ENCODE peak calls at places on chromosomes 2 and 18, in nine cellular contexts. O is NT2/D1; X is iris pigment epithelial cell; M is activated gamma-delta T cell treated with anti-CD3 and anti-CD28 coated beads, Interleukin-2, amount 50 U/mL, for 16 hours; B is fibroblast of villous mesenchyme; E is EL; J is cardiac septum; S is AG04449; C is C1 segment of cervical spinal cord. R is an unnamed sample.

GRCh38 chr2:46041434-46041833 is 255.8 kb upstream of the EPAS1 start:
- DNase-seq in O (no peak), X (peak; percentile 16), M (no peak), B (peak; percentile 64), E (no peak), J (no peak), S (no peak), C (no peak), R (no peak)

GRCh38 chr2:119279666-119280065 is 56.0 kb downstream of the STEAP3 start:
- DNase-seq in O (no peak), X (no peak), M (no peak), B (no peak), E (no peak), J (no peak), S (no peak), C (no peak), R (no peak)

GRCh38 chr2:70942900-70943871 is 7.5 kb downstream of the ATP6V1B1 start:
- DNase-seq in O (no peak), X (no peak), M (no peak), B (peak; percentile 36), E (no peak), J (peak; percentile 53), S (no peak), C (no peak), R (no peak)

GRCh38 chr2:230715201-230715600 is 2.6 kb downstream of the CAB39 start:
- DNase-seq in O (no peak), X (peak; percentile 50), M (no peak), B (peak; percentile 36), E (no peak), J (no peak), S (no peak), C (no peak), R (no peak)

GRCh38 chr2:127165539-127165935 is 54.6 kb downstream of the CYP27C1 start:
- DNase-seq in O (no peak), X (no peak), M (no peak), B (no peak), E (no peak), J (peak; percentile 54), S (no peak), C (no peak), R (no peak)

GRCh38 chr2:18376936-18377335 is 183.5 kb downstream of the RDH14 start:
- DNase-seq in O (no peak), X (no peak), M (no peak), B (no peak), E (no peak), J (no peak), S (no peak), C (no peak), R (no peak)

GRCh38 chr2:221911890-221912289 is 339.8 kb upstream of the EPHA4 start:
- DNase-seq in O (peak; percentile 39), X (no peak), M (no peak), B (no peak), E (no peak), J (no peak), S (no peak), C (no peak), R (no peak)

GRCh38 chr2:129934044-129934822 is 45.2 kb upstream of the RAB6C start:
- DNase-seq in O (no peak), X (no peak), M (no peak), B (no peak), E (peak; percentile 13), J (no peak), S (no peak), C (no peak), R (no peak)

GRCh38 chr2:53018830-53019425 is 748.7 kb upstream of the CHAC2 start:
- DNase-seq in O (no peak), X (peak; percentile 14), M (no peak), B (no peak), E (peak; percentile 31), J (no peak), S (no peak), C (no peak), R (no peak)

GRCh38 chr18:48928787-48929186 is 22.0 kb downstream of the SMAD7 start:
- DNase-seq in O (no peak), X (peak; percentile 65), M (peak; percentile 54), B (peak; percentile 65), E (no peak), J (peak; percentile 87), S (no peak), C (peak; percentile 72), R (peak; percentile 72)

GRCh38 chr18:59909289-59910036 is 9.7 kb downstream of the PMAIP1 start:
- DNase-seq in O (no peak), X (peak; percentile 84), M (no peak), B (peak; percentile 55), E (no peak), J (no peak), S (no peak), C (no peak), R (no peak)

GRCh38 chr18:12278765-12279682 is 24.9 kb downstream of the CIDEA start:
- DNase-seq in O (peak; percentile 61), X (peak; percentile 93), M (no peak), B (peak; percentile 96), E (peak; percentile 99), J (peak; percentile 94), S (peak; percentile 91), C (peak; percentile 56), R (no peak)

GRCh38 chr2:96907405-96908041 is 37.6 kb upstream of the SEMA4C start:
- DNase-seq in O (peak; percentile 44), X (no peak), M (no peak), B (peak; percentile 56), E (no peak), J (peak; percentile 90), S (no peak), C (peak; percentile 86), R (no peak)

GRCh38 chr2:111157071-111157661 is 36.5 kb downstream of the BCL2L11 start:
- DNase-seq in O (no peak), X (no peak), M (no peak), B (no peak), E (no peak), J (no peak), S (no peak), C (no peak), R (no peak)

GRCh38 chr18:23136326-23137092 is 1.2 kb downstream of the CABLES1 start:
- DNase-seq in O (no peak), X (peak; percentile 47), M (no peak), B (no peak), E (peak; percentile 48), J (peak; percentile 83), S (no peak), C (no peak), R (peak; percentile 22)

GRCh38 chr18:3806656-3807055 is 356.7 kb downstream of the TGIF1 start:
- DNase-seq in O (no peak), X (no peak), M (no peak), B (no peak), E (no peak), J (no peak), S (no peak), C (no peak), R (no peak)

GRCh38 chr18:36321636-36322407 is 24.3 kb downstream of the FHOD3 start:
- DNase-seq in O (no peak), X (peak; percentile 34), M (no peak), B (no peak), E (peak; percentile 61), J (no peak), S (no peak), C (no peak), R (no peak)

GRCh38 chr2:29841386-29842004 is 79.9 kb downstream of the ALK start:
- DNase-seq in O (peak; percentile 33), X (peak; percentile 26), M (no peak), B (peak; percentile 38), E (peak; percentile 38), J (no peak), S (no peak), C (no peak), R (peak; percentile 25)

GRCh38 chr18:5527603-5528002 is 16.2 kb downstream of the EPB41L3 start:
- DNase-seq in O (no peak), X (peak; percentile 53), M (no peak), B (peak; percentile 1), E (no peak), J (no peak), S (peak; percentile 23), C (no peak), R (no peak)

GRCh38 chr2:650343-651310 is 26.6 kb downstream of the TMEM18 start:
- DNase-seq in O (no peak), X (no peak), M (no peak), B (no peak), E (no peak), J (no peak), S (no peak), C (no peak), R (no peak)

GRCh38 chr2:239912938-239913631 is 112.1 kb downstream of the NDUFA10 start:
- DNase-seq in O (no peak), X (no peak), M (no peak), B (no peak), E (no peak), J (peak; percentile 59), S (no peak), C (no peak), R (no peak)

GRCh38 chr2:64260817-64261216 is 116.6 kb upstream of the PELI1 start:
- DNase-seq in O (no peak), X (no peak), M (no peak), B (no peak), E (no peak), J (peak; percentile 90), S (no peak), C (peak; percentile 59), R (peak; percentile 9)

GRCh38 chr2:143815082-143815481 is 685.9 kb downstream of the ARHGAP15 start:
- DNase-seq in O (no peak), X (no peak), M (no peak), B (no peak), E (no peak), J (no peak), S (no peak), C (no peak), R (no peak)

GRCh38 chr18:48193521-48194251 is 215.5 kb downstream of the ZBTB7C start:
- DNase-seq in O (no peak), X (no peak), M (no peak), B (no peak), E (no peak), J (no peak), S (no peak), C (no peak), R (no peak)

GRCh38 chr2:16972276-16972675 is 306.6 kb upstream of the CYRIA start:
- DNase-seq in O (no peak), X (peak; percentile 3), M (no peak), B (no peak), E (no peak), J (no peak), S (no peak), C (no peak), R (no peak)

GRCh38 chr2:46067501-46068292 is 229.5 kb upstream of the EPAS1 start:
- DNase-seq in O (no peak), X (peak; percentile 99), M (no peak), B (peak; percentile 97), E (peak; percentile 98), J (no peak), S (peak; percentile 97), C (no peak), R (no peak)

GRCh38 chr2:160294339-160294803 is 94.3 kb upstream of the ITGB6 start:
- DNase-seq in O (no peak), X (peak; percentile 84), M (no peak), B (peak; percentile 90), E (peak; percentile 85), J (no peak), S (no peak), C (no peak), R (no peak)

GRCh38 chr18:76459687-76460350 is 35.2 kb downstream of the ZNF516 start:
- DNase-seq in O (no peak), X (peak; percentile 99), M (no peak), B (peak; percentile 93), E (peak; percentile 100), J (no peak), S (peak; percentile 99), C (no peak), R (no peak)